ENCODE peak calls at places on chromosomes 6 and 20, in five cellular contexts. O, C, P, W and N are unnamed samples.
A peak's percentile ranks its signal among the peaks of the same experiment; 100 is the strongest.

GRCh38 chr6:35096129-35096852 is 44.8 kb downstream of the TCP11 start:
- DNase-seq in O (peak; percentile 68), C (peak; percentile 65), P (no peak), W (peak; percentile 75), N (peak; percentile 35)

GRCh38 chr6:157513619-157514485 is 132.9 kb downstream of the ZDHHC14 start:
- DNase-seq in O (no peak), C (no peak), P (no peak), W (no peak), N (no peak)

GRCh38 chr6:152136449-152136825 is 329.0 kb downstream of the ESR1 start:
- DNase-seq in O (no peak), C (no peak), P (no peak), W (no peak), N (no peak)

GRCh38 chr6:11718461-11718860 is 60.1 kb downstream of the ADTRP start:
- DNase-seq in O (no peak), C (no peak), P (no peak), W (no peak), N (no peak)

GRCh38 chr6:20680697-20681165 is 146.5 kb downstream of the CDKAL1 start:
- DNase-seq in O (no peak), C (no peak), P (no peak), W (peak; percentile 53), N (no peak)

GRCh38 chr6:24410622-24411021 is 7.9 kb downstream of the MRS2 start:
- DNase-seq in O (no peak), C (no peak), P (no peak), W (no peak), N (no peak)

GRCh38 chr6:112331306-112331705 is 15.8 kb upstream of the RFPL4B start:
- DNase-seq in O (no peak), C (no peak), P (no peak), W (no peak), N (no peak)

GRCh38 chr6:81476881-81477280 is 275.6 kb downstream of the TENT5A start:
- DNase-seq in O (no peak), C (peak; percentile 11), P (no peak), W (peak; percentile 23), N (no peak)

GRCh38 chr6:165469483-165469882 is 160.1 kb upstream of the C6orf118 start:
- DNase-seq in O (no peak), C (no peak), P (no peak), W (no peak), N (no peak)

GRCh38 chr6:90790696-90791095 is 203.8 kb upstream of the MAP3K7 start:
- DNase-seq in O (no peak), C (peak; percentile 12), P (no peak), W (peak; percentile 30), N (no peak)

GRCh38 chr6:109187399-109188114 is 92.2 kb downstream of the CEP57L1 start:
- DNase-seq in O (peak; percentile 27), C (no peak), P (no peak), W (peak; percentile 53), N (no peak)

GRCh38 chr6:89146748-89147715 is 1.2 kb downstream of the PM20D2 start:
- DNase-seq in O (peak; percentile 86), C (no peak), P (peak; percentile 70), W (peak; percentile 46), N (no peak)

GRCh38 chr6:90403489-90404381 is 107.1 kb upstream of the BACH2 start:
- DNase-seq in O (peak; percentile 59), C (peak; percentile 8), P (peak; percentile 74), W (peak; percentile 93), N (peak; percentile 38)

GRCh38 chr6:38185244-38185643 is 365.7 kb downstream of the ZFAND3 start:
- DNase-seq in O (no peak), C (no peak), P (no peak), W (no peak), N (no peak)

GRCh38 chr6:162198925-162199324 is 528.6 kb downstream of the PRKN start:
- DNase-seq in O (no peak), C (no peak), P (no peak), W (no peak), N (no peak)

GRCh38 chr6:40313582-40313981 is 273.6 kb downstream of the LRFN2 start:
- DNase-seq in O (no peak), C (no peak), P (no peak), W (no peak), N (no peak)

GRCh38 chr6:140071115-140071514 is 696.7 kb upstream of the CITED2 start:
- DNase-seq in O (peak; percentile 39), C (peak; percentile 81), P (no peak), W (peak; percentile 93), N (peak; percentile 56)

GRCh38 chr6:38640216-38640909 is 634 bp upstream of the BTBD9 start:
- DNase-seq in O (no peak), C (no peak), P (no peak), W (peak; percentile 5), N (no peak)

GRCh38 chr6:156423829-156424228 is 353.3 kb upstream of the ARID1B start:
- DNase-seq in O (no peak), C (no peak), P (no peak), W (no peak), N (no peak)

GRCh38 chr6:155297669-155298068 is 16.6 kb downstream of the TFB1M start:
- DNase-seq in O (no peak), C (no peak), P (no peak), W (no peak), N (no peak)

GRCh38 chr20:14986026-14986655 is 648.7 kb upstream of the FLRT3 start:
- DNase-seq in O (no peak), C (no peak), P (no peak), W (peak; percentile 4), N (peak; percentile 86)

GRCh38 chr6:142833054-142833453 is 111.9 kb downstream of the HIVEP2 start:
- DNase-seq in O (peak; percentile 73), C (peak; percentile 74), P (no peak), W (peak; percentile 83), N (peak; percentile 85)

GRCh38 chr20:33291830-33292355 is 8.9 kb downstream of the BPIFB1 start:
- DNase-seq in O (peak; percentile 7), C (no peak), P (no peak), W (peak; percentile 33), N (no peak)

GRCh38 chr6:135066397-135066796 is 11.8 kb upstream of the HBS1L start:
- DNase-seq in O (no peak), C (no peak), P (no peak), W (peak; percentile 9), N (no peak)

GRCh38 chr20:36887779-36888133 is 11.8 kb downstream of the TLDC2 start:
- DNase-seq in O (no peak), C (no peak), P (no peak), W (peak; percentile 15), N (no peak)

GRCh38 chr20:36883972-36884535 is 8.1 kb downstream of the TLDC2 start:
- DNase-seq in O (no peak), C (no peak), P (no peak), W (no peak), N (no peak)

GRCh38 chr20:36885355-36885754 is 9.4 kb downstream of the TLDC2 start:
- DNase-seq in O (no peak), C (no peak), P (no peak), W (no peak), N (no peak)

GRCh38 chr20:36888880-36889516 is 13.1 kb downstream of the TLDC2 start:
- DNase-seq in O (no peak), C (no peak), P (no peak), W (no peak), N (no peak)

GRCh38 chr20:36886859-36887778 is 11.2 kb downstream of the TLDC2 start:
- DNase-seq in O (peak; percentile 62), C (peak; percentile 22), P (peak; percentile 90), W (peak; percentile 79), N (no peak)
- H3K4me3 ChIP-seq in O (no peak overlapping the region), C (peak overlapping the region; percentile 18), P (no peak overlapping the region), W (no peak overlapping the region), N (no peak overlapping the region)

DNA sequence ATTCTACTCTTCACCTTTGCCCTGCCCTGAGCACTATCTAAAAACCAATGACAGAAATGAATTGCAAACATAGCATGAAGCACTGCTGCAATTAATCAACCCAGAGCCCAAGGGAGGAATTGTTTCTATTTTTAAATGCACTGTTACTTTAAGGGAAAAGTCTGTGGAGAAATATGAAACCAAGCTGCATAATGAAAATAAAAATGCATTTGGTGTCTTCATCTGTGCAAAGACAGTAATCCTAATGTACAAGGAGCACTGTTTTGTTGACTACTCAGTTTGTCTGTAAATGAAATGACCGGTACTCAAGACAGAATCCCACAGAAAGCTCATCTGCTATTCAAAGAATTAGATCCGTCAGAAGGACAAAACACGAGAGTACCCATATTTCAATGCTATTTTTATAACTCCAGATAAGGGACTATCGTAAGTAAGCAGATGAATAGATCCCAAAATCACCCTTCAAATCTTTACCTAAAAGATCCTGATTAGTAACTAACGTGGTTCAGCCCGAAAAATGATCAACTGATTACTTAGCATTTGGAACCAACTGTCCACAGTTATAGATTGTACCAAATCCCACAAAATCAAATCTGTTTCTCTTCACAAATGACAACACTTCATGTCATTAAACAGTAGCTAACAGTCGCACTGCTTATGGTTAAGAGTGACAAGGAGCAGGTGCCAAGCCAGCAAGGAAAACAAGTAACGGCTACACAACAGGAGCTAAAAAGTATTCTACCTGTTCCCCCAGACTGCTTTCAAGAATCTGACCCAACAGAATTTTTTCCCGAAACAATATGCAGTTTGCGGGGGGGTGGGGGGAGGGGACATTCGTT is 2.4 kb downstream of the KIF13A start:
- DNase-seq in O (no peak), C (no peak), P (no peak), W (no peak), N (no peak)
- H3K4me3 ChIP-seq in O (no peak overlapping the region), C (peak overlapping the region; percentile 50), P (peak overlapping the region; percentile 85), W (peak overlapping the region; percentile 78), N (no peak overlapping the region)

GRCh38 chr6:56757585-56757984 is 114.9 kb upstream of the DST start:
- DNase-seq in O (peak; percentile 47), C (no peak), P (no peak), W (peak; percentile 78), N (no peak)
- H3K4me3 ChIP-seq in O (no peak overlapping the region), C (no peak overlapping the region), P (no peak overlapping the region), W (no peak overlapping the region), N (no peak overlapping the region)

GRCh38 chr6:30847421-30847970 is 36.8 kb upstream of the DDR1 start:
- DNase-seq in O (no peak), C (no peak), P (no peak), W (no peak), N (no peak)
- H3K4me3 ChIP-seq in O (no peak overlapping the region), C (no peak overlapping the region), P (no peak overlapping the region), W (no peak overlapping the region), N (no peak overlapping the region)

GRCh38 chr20:58839991-58840747 is 10.5 kb downstream of the GNAS-AS1 start:
- DNase-seq in O (no peak), C (no peak), P (no peak), W (no peak), N (no peak)

GRCh38 chr20:58838174-58838573 is 12.5 kb downstream of the GNAS-AS1 start:
- DNase-seq in O (no peak), C (no peak), P (no peak), W (no peak), N (no peak)

GRCh38 chr20:58840816-58841538 is 9.7 kb downstream of the GNAS-AS1 start:
- DNase-seq in O (no peak), C (no peak), P (no peak), W (no peak), N (no peak)

GRCh38 chr20:58837717-58838116 is 13.0 kb downstream of the GNAS-AS1 start:
- DNase-seq in O (no peak), C (no peak), P (no peak), W (no peak), N (no peak)

GRCh38 chr20:58839474-58839874 is 11.2 kb downstream of the GNAS-AS1 start:
- DNase-seq in O (peak; percentile 67), C (no peak), P (peak; percentile 68), W (peak; percentile 39), N (no peak)
- H3K4me3 ChIP-seq in O (peak overlapping the region; percentile 29), C (no peak overlapping the region), P (peak overlapping the region; percentile 52), W (peak overlapping the region; percentile 36), N (no peak overlapping the region)